ENCODE peak calls at places on chromosomes 2 and 18, in four cellular contexts. G, O, X and Q are unnamed samples.

GRCh38 chr2:8119782-8120551 is 561.9 kb upstream of the ID2 start:
- DNase-seq in X (peak), G (no peak), O (peak), Q (no peak)

GRCh38 chr2:106961328-106961727 is 75.4 kb upstream of the ST6GAL2 start:
- DNase-seq in X (no peak), G (no peak), O (no peak), Q (no peak)

GRCh38 chr2:61582191-61582590 is 44.0 kb upstream of the XPO1 start:
- DNase-seq in G (no peak), O (no peak), X (no peak), Q (no peak)

GRCh38 chr18:33838084-33838483 is 260.1 kb downstream of the ASXL3 start:
- DNase-seq in G (no peak), X (no peak), O (no peak), Q (no peak)

GRCh38 chr2:233267516-233268245 is 16.2 kb downstream of the ATG16L1 start:
- DNase-seq in X (peak), O (no peak), G (no peak), Q (no peak)

GRCh38 chr2:31534636-31535035 is 46.1 kb downstream of the SRD5A2 start:
- DNase-seq in G (no peak), X (no peak), O (no peak), Q (no peak)

GRCh38 chr18:2522112-2522511 is 49.2 kb downstream of the METTL4 start:
- DNase-seq in X (no peak), O (no peak), G (no peak), Q (no peak)

GRCh38 chr18:46696268-46696667 is 39.2 kb upstream of the LOXHD1 start:
- DNase-seq in G (no peak), X (no peak), O (no peak), Q (no peak)

GRCh38 chr18:79611040-79611681 is 68.4 kb upstream of the CTDP1 start:
- DNase-seq in X (no peak), O (peak), G (no peak), Q (peak)

GRCh38 chr2:240648650-240649275 is 23.5 kb downstream of the GPR35 start:
- DNase-seq in G (no peak), X (no peak), O (no peak), Q (no peak)

GRCh38 chr2:159156834-159157233 is 129.7 kb downstream of the WDSUB1 start:
- DNase-seq in G (no peak), O (no peak), X (no peak), Q (no peak)

GRCh38 chr2:235191933-235192332 is 240.1 kb downstream of the SH3BP4 start:
- DNase-seq in X (no peak), O (peak), G (no peak), Q (no peak)

GRCh38 chr2:74571058-74571457 is 16.5 kb downstream of the DOK1 start:
- DNase-seq in O (no peak), X (no peak), G (no peak), Q (no peak)

GRCh38 chr2:28469304-28469703 is 26.6 kb upstream of the PLB1 start:
- DNase-seq in X (no peak), O (peak), G (no peak), Q (no peak)

GRCh38 chr2:22329097-22329716 is 1055.8 kb upstream of the KLHL29 start:
- DNase-seq in O (peak), G (no peak), X (no peak), Q (peak)

GRCh38 chr2:43518182-43518581 is 77.7 kb downstream of the THADA start:
- DNase-seq in X (no peak), G (no peak), O (peak), Q (no peak)

GRCh38 chr2:160062283-160063005 is at the start of gene PLA2R1:
- DNase-seq in G (peak), X (peak), O (peak), Q (peak)

GRCh38 chr18:56789004-56789888 is 138.1 kb downstream of the WDR7 start:
- DNase-seq in X (peak), O (peak), G (no peak), Q (peak)

GRCh38 chr2:121634354-121635307 is 14.6 kb downstream of the CLASP1 start:
- DNase-seq in X (no peak), G (no peak), O (no peak), Q (no peak)

GRCh38 chr2:9364791-9365497 is 58.4 kb downstream of the ITGB1BP1 start:
- DNase-seq in O (peak), G (no peak), X (no peak), Q (no peak)

GRCh38 chr2:201136889-201137321 is 20.9 kb downstream of the CFLAR start:
- DNase-seq in O (no peak), G (no peak), X (no peak), Q (no peak)

GRCh38 chr18:46668135-46668534 is 11.1 kb upstream of the LOXHD1 start:
- DNase-seq in X (no peak), G (no peak), O (no peak), Q (no peak)

GRCh38 chr2:196798980-196799379 is 503 bp downstream of the GTF3C3 start:
- DNase-seq in X (no peak), O (peak), G (no peak), Q (no peak)

GRCh38 chr2:33777791-33778190 is 178.7 kb upstream of the FAM98A start:
- DNase-seq in X (no peak), O (no peak), G (no peak), Q (no peak)

GRCh38 chr2:124318913-124319312 is 293.8 kb downstream of the CNTNAP5 start:
- DNase-seq in G (no peak), O (no peak), X (no peak), Q (no peak)

GRCh38 chr2:37026050-37026449 is 58.1 kb downstream of the HEATR5B start:
- DNase-seq in X (no peak), G (no peak), O (peak), Q (no peak)

GRCh38 chr2:200352631-200353030 is 46.1 kb downstream of the SPATS2L start:
- DNase-seq in X (no peak), G (no peak), O (peak), Q (no peak)

GRCh38 chr2:42084231-42084671 is 36.4 kb downstream of the PKDCC start:
- DNase-seq in G (no peak), O (peak), X (no peak), Q (no peak)

GRCh38 chr18:42513416-42513815 is 558.4 kb downstream of the PIK3C3 start:
- DNase-seq in O (no peak), X (no peak), G (no peak), Q (no peak)

GRCh38 chr2:191351921-191352320 is 106.7 kb downstream of the MYO1B start:
- DNase-seq in G (no peak), O (no peak), X (no peak), Q (no peak)

GRCh38 chr2:207724113-207724512 is 12.7 kb downstream of the CCNYL1 start:
- DNase-seq in G (no peak), O (no peak), X (no peak), Q (no peak)

GRCh38 chr18:36451454-36452251 is 154.1 kb downstream of the FHOD3 start:
- DNase-seq in G (no peak), O (no peak), X (no peak), Q (no peak)

GRCh38 chr2:16662440-16662839 is 3.2 kb downstream of the CYRIA start:
- DNase-seq in O (peak), G (no peak), X (no peak), Q (no peak)

GRCh38 chr2:40197121-40197520 is 254.8 kb downstream of the SLC8A1 start:
- DNase-seq in O (no peak), G (no peak), X (no peak), Q (no peak)

GRCh38 chr2:187310696-187311095 is 137.4 kb downstream of the CALCRL start:
- DNase-seq in O (peak), X (no peak), G (no peak), Q (no peak)

GRCh38 chr2:3409627-3410170 is 30.2 kb downstream of the TRAPPC12 start:
- DNase-seq in O (no peak), X (no peak), G (no peak), Q (no peak)

DNA sequence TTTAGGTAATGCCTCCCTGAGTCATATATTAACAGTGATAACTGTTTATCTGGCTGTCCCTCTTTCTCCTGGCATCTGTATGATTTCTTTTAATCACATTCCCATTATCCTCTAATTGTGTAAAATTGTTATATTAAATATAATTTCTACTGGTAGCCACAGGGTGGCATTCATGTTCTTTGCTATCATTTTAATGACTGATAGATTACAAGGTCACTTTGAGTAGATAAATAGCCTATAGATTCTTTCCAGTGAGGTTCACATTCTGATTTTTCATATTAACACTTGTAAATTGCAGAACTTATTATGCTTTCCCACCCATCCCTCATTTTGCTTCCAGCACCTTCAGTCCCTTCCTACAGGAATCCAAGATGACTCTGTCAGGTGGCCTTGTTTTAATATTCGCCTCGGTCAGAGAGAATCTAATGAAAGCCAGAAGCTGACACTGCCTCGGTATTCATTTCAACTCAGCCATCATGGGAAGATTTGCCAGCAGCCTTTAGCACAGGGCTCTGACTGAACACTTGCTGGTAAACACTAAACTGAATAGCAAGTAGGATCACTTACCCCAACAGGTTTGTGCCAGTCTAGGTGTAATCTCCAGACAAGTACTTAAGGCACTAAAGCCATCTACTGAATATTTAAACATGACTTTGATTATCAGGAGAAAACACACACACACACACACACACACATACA is 101.2 kb upstream of the FSHR start:
- DNase-seq in O (peak), G (no peak), X (no peak), Q (no peak)
- TF ChIP-seq CTCF in O (peak), G (no peak), X (no peak), Q (no peak)

GRCh38 chr18:70195852-70196434 is 9.5 kb downstream of the RTTN start:
- DNase-seq in X (peak), G (no peak), O (peak), Q (no peak)
- TF ChIP-seq CTCF in X (peak), G (peak), O (peak), Q (peak)

DNA sequence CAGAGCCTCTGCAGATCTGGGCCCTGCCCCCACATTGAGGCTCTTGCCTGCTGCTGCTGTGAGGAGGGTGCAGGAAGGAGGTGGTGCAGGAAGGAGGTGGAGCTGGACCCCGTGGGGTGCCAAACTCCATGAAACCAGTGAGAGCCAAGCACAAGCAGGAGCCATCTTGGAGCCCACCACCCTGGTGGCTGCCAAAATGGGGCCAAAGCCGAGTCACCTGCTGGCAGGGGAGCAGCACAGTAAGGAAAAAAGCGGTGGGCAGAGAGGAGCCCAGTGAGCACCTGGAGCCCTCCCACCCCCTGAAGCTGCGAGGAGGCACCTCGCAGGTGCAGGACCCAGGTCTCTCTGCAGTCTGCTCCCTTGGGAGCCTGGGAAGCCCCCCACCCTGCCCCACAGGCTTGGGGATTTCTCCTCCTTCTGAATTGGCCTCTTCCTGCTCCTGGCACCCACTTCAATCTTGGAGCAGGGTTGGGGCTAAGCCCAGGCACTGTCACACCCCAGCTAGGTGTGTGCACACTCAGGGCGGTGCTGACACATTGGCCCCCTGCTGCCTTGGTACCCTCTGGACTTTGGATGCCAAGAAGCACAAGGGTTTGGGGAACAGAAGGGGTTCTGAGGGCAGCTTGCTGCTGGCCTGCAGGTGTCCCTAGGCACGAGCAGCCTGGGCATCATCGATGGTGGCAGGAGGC is 245.4 kb upstream of the LRRTM4 start:
- DNase-seq in X (no peak), G (no peak), O (no peak), Q (no peak)
- TF ChIP-seq CTCF in X (no peak), G (no peak), O (no peak), Q (no peak)

DNA sequence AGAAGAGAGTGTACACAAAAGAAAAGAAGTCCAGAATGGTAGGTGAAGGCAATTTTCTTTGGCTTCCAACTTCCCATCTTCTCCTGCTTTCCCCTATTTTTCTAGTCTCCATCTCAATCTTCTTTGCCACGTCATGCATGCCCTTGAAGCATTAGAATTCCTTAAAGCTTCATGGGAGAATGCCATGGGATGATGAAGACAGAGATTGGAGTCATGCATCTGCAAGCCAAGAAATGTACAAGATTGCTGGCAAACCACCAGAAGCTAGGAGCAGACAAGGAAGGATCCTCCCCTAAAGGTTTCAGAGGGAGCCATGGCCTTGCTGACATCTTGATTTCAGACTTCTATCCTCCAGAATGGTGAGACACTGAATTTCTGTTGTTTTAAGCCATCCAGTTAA is 305.9 kb downstream of the HRH4 start:
- DNase-seq in X (no peak), O (peak), G (no peak), Q (no peak)
- TF ChIP-seq CTCF in X (no peak), O (no peak), G (no peak), Q (no peak)